ENCODE peak calls at places on chromosomes 13 and 19, in seven cellular contexts. B is K562, L is GM12878, U is SK-N-SH, E is H1, K is HCT116, J is HepG2. O is an unnamed sample.

GRCh38 chr13:108288741-108289140 is 19.2 kb downstream of the TNFSF13B start:
- DNase-seq in B (no peak), L (no peak), U (no peak), E (no peak), K (no peak), J (no peak), O (no peak)

GRCh38 chr13:113585828-113586355 is 1.3 kb downstream of the TFDP1 start:
- DNase-seq in B (no peak), L (no peak), U (no peak), E (no peak), K (no peak), J (no peak), O (no peak)

GRCh38 chr19:46603752-46604241 is 2.7 kb downstream of the CALM3 start:
- DNase-seq in B (peak; percentile 22), L (no peak), U (peak; percentile 42), E (no peak), K (no peak), J (no peak), O (no peak)

GRCh38 chr13:76542176-76542575 is 344.0 kb downstream of the KCTD12 start:
- DNase-seq in B (no peak), L (no peak), U (no peak), E (no peak), K (no peak), J (no peak), O (no peak)

GRCh38 chr19:3225677-3226093 is 1.2 kb downstream of the CELF5 start:
- DNase-seq in B (no peak), L (no peak), U (peak; percentile 56), E (no peak), K (no peak), J (no peak), O (no peak)

GRCh38 chr19:3494051-3494450 is 6.4 kb downstream of the DOHH start:
- DNase-seq in B (peak; percentile 89), L (no peak), U (peak; percentile 87), E (no peak), K (no peak), J (no peak), O (no peak)

GRCh38 chr19:2514981-2515518 is 39.1 kb downstream of the GADD45B start:
- DNase-seq in B (no peak), L (no peak), U (no peak), E (no peak), K (no peak), J (no peak), O (no peak)

GRCh38 chr19:3516675-3517207 is 10.6 kb downstream of the FZR1 start:
- DNase-seq in B (no peak), L (peak; percentile 17), U (peak; percentile 56), E (no peak), K (no peak), J (no peak), O (no peak)

GRCh38 chr13:19589312-19589711 is 28.0 kb upstream of the TPTE2 start:
- DNase-seq in B (no peak), L (no peak), U (no peak), E (no peak), K (no peak), J (no peak), O (no peak)

GRCh38 chr19:15038304-15038703 is 11.0 kb upstream of the CASP14 start:
- DNase-seq in B (no peak), L (no peak), U (no peak), E (no peak), K (no peak), J (no peak), O (no peak)

GRCh38 chr13:42039457-42039945 is 8.9 kb upstream of the DGKH start:
- DNase-seq in B (no peak), L (peak; percentile 21), U (peak; percentile 24), E (no peak), K (peak; percentile 10), J (no peak), O (no peak)

GRCh38 chr13:61144834-61145593 is 270.6 kb downstream of the PCDH20 start:
- DNase-seq in B (no peak), L (no peak), U (no peak), E (no peak), K (no peak), J (no peak), O (no peak)

GRCh38 chr13:52447815-52448552 is 2.5 kb downstream of the VPS36 start:
- DNase-seq in B (no peak), L (no peak), U (no peak), E (no peak), K (no peak), J (no peak), O (no peak)

GRCh38 chr13:38970380-38971051 is 20.1 kb downstream of the STOML3 start:
- DNase-seq in B (no peak), L (no peak), U (peak; percentile 3), E (no peak), K (no peak), J (no peak), O (no peak)

GRCh38 chr13:108834193-108834592 is 204.8 kb downstream of the MYO16 start:
- DNase-seq in B (no peak), L (no peak), U (no peak), E (no peak), K (peak; percentile 34), J (no peak), O (no peak)

GRCh38 chr13:67614013-67614412 is 383.9 kb upstream of the PCDH9 start:
- DNase-seq in B (no peak), L (no peak), U (no peak), E (no peak), K (no peak), J (no peak), O (no peak)

GRCh38 chr19:8251025-8251472 is 41.9 kb downstream of the CERS4 start:
- DNase-seq in B (no peak), L (no peak), U (no peak), E (no peak), K (no peak), J (no peak), O (no peak)

GRCh38 chr13:24168392-24168750 is 7.9 kb downstream of the SPATA13 start:
- DNase-seq in B (no peak), L (no peak), U (no peak), E (no peak), K (no peak), J (no peak), O (no peak)

GRCh38 chr19:46950526-46951235 is 69.0 kb upstream of the NPAS1 start:
- DNase-seq in B (no peak), L (no peak), U (no peak), E (no peak), K (no peak), J (no peak), O (no peak)

GRCh38 chr13:51961493-51962403 is 49.5 kb downstream of the ATP7B start:
- DNase-seq in B (no peak), L (no peak), U (no peak), E (no peak), K (no peak), J (no peak), O (no peak)

GRCh38 chr19:2282062-2282861 is at the start of gene PEAK3:
- DNase-seq in B (peak; percentile 59), L (no peak), U (peak; percentile 80), E (no peak), K (no peak), J (no peak), O (no peak)

GRCh38 chr13:72368031-72368430 is 359.4 kb downstream of the MZT1 start:
- DNase-seq in B (no peak), L (no peak), U (no peak), E (no peak), K (no peak), J (no peak), O (no peak)

GRCh38 chr19:33662391-33662790 is 40.6 kb downstream of the CHST8 start:
- DNase-seq in B (no peak), L (no peak), U (no peak), E (no peak), K (no peak), J (no peak), O (no peak)

GRCh38 chr19:30895946-30896345 is 453.3 kb downstream of the TSHZ3 start:
- DNase-seq in B (no peak), L (no peak), U (no peak), E (no peak), K (no peak), J (no peak), O (no peak)

GRCh38 chr19:48992571-48993174 is 436 bp downstream of the GYS1 start:
- DNase-seq in B (no peak), L (no peak), U (peak; percentile 51), E (no peak), K (no peak), J (no peak), O (no peak)

GRCh38 chr13:31242342-31242741 is 42.6 kb downstream of the B3GLCT start:
- DNase-seq in B (no peak), L (no peak), U (no peak), E (no peak), K (no peak), J (no peak), O (no peak)
- TF ChIP-seq CTCF in B (no peak), L (no peak), U (no peak), E (no peak), K (no peak), J (no peak), O (no peak)

DNA sequence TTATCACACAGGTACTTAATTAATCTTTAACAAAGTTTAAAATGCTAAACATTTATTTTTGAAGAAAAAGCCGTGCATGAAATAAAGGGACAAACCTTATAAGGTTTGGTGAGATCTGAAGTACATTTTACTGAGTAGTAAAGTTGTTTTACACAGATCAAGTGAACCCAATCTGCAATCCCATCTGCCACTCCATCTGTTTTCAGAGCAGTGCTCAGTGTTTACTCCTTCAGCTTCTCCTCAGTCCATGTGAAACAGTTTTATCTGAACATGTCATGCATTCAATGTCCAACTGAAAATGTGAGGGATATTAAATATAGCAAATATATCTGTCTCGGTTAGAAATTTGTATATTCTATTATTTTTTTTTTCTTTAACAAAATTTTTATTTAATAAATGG is 166.8 kb downstream of the MAB21L1 start:
- DNase-seq in B (no peak), L (no peak), U (no peak), E (no peak), K (no peak), J (no peak), O (no peak)
- TF ChIP-seq SIN3A in B (no peak), L (no peak), U (no peak), E (no peak), K (no peak), J (no peak), O (no peak)

DNA sequence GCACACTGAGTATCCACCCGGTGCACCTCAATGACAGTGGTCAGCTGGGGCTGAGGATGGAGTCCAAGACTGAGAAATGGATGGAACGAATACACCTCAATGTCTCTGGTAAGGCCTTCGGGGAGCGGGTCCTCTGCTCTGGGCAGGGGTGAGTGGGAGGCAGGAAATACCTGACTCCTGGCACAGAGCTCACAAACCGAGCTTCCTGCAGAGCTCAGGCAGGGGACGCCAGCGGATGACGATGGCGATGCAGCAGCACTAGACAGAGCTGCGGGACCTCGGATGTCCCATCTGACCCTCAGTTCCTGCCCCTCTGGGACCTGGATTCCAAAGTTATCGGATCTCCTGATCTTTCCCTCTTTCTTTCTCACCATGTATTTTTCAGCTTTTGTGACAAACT is 3.8 kb downstream of the CD22 start:
- DNase-seq in B (no peak), L (no peak), U (no peak), E (no peak), K (no peak), J (no peak), O (no peak)
- TF ChIP-seq CTCF in B (no peak), L (peak; percentile 31), U (no peak), E (no peak), K (no peak), J (no peak), O (no peak)

DNA sequence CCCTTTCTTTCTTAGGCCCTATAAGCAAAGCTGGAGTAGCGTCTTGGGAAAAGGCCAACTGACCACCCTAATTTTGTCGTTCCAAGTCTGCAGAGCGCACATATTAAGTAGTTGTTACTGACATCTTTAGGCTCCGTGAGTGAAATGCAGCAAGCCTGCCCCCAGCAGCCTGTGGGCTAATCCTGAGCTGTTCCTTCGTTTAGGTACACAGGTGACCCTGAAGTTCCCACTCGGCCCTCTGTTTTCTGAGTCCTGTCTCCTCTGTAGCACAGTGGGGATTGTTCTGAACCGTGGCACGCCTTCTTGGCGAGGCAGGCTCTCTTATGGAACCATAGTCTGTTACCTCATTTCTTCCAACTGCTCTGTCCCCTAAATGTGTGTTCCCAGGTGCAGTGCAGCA is 170.4 kb downstream of the STK24 start:
- DNase-seq in B (no peak), L (no peak), U (no peak), E (no peak), K (no peak), J (no peak), O (no peak)
- TF ChIP-seq SIN3A in B (no peak), L (no peak), U (no peak), E (no peak), K (no peak), J (no peak), O (no peak)